ENCODE peak calls at places on chromosomes 6 and 20, in nine cellular contexts. H is tibial artery, K is GM23248, M is right lobe of liver, Z is HCT116, T is mesenchymal stem cell, L is A549, E is IMR-90, Y is adrenal gland. U is an unnamed sample. For H3K9me3, the result is how much of the 10 kb centered on the place peaks cover.

GRCh38 chr20:61757678-61758555 is 307.8 kb downstream of the TAF4 start:
- DNase-seq in H (no peak), Y (no peak), Z (no peak), L (no peak), K (peak), E (peak), M (peak), T (peak), U (no peak)

GRCh38 chr6:18997375-18997826 is 610.3 kb downstream of the RNF144B start:
- DNase-seq in T (peak), E (peak), Z (peak), Y (no peak), K (peak), H (no peak), M (no peak), L (peak), U (no peak)

GRCh38 chr6:13046084-13046483 is 282.3 kb downstream of the TBC1D7 start:
- DNase-seq in M (no peak), T (peak), K (no peak), Z (no peak), H (no peak), L (no peak), E (no peak), Y (no peak), U (no peak)

GRCh38 chr6:306641-307061 is 14.4 kb downstream of the DUSP22 start:
- DNase-seq in H (no peak), E (no peak), T (no peak), Z (no peak), Y (no peak), K (no peak), M (no peak), L (no peak), U (no peak)

GRCh38 chr20:58753929-58754551 is 61.4 kb downstream of the NPEPL1 start:
- DNase-seq in Z (no peak), E (no peak), M (no peak), Y (no peak), L (no peak), T (no peak), K (no peak), H (no peak), U (no peak)

GRCh38 chr6:170347091-170347490 is 40.5 kb downstream of the FAM120B start:
- DNase-seq in K (peak), M (no peak), H (no peak), Z (no peak), E (peak), Y (no peak), L (no peak), T (no peak), U (no peak)

GRCh38 chr6:135657207-135657606 is 159.7 kb upstream of the AHI1 start:
- DNase-seq in K (no peak), E (no peak), Y (no peak), L (no peak), M (no peak), Z (no peak), H (no peak), T (no peak), U (no peak)

GRCh38 chr6:27031302-27031701 is 216.2 kb upstream of the PRSS16 start:
- DNase-seq in K (no peak), Y (no peak), T (no peak), Z (no peak), E (peak), M (no peak), L (no peak), H (no peak), U (no peak)

GRCh38 chr6:31175961-31176360 is 5.5 kb upstream of the POU5F1 start:
- DNase-seq in L (no peak), E (peak), Y (no peak), H (no peak), Z (no peak), T (no peak), K (peak), M (no peak), U (no peak)

GRCh38 chr6:169235286-169235685 is 18.4 kb downstream of the THBS2 start:
- DNase-seq in Y (peak), L (no peak), H (no peak), K (no peak), M (no peak), E (no peak), Z (no peak), T (no peak), U (no peak)

GRCh38 chr6:159762681-159763293 is 942 bp downstream of the ACAT2 start:
- DNase-seq in K (peak), Y (no peak), T (peak), Z (no peak), E (no peak), L (no peak), H (no peak), M (peak), U (peak)

GRCh38 chr6:166910601-166911000 is 45.7 kb downstream of the RNASET2 start:
- DNase-seq in M (no peak), K (peak), Y (no peak), Z (no peak), L (no peak), T (no peak), H (no peak), E (peak), U (no peak)

GRCh38 chr6:36351152-36351571 is 14.5 kb upstream of the BNIP5 start:
- DNase-seq in M (no peak), H (peak), Y (no peak), T (no peak), L (no peak), Z (no peak), K (peak), E (peak), U (no peak)

GRCh38 chr6:157952751-157953479 is 28.7 kb upstream of the SYNJ2 start:
- DNase-seq in L (no peak), Y (no peak), M (no peak), Z (no peak), K (peak), T (no peak), H (no peak), E (peak), U (no peak)

GRCh38 chr6:62285612-62286469 is at the start of gene KHDRBS2:
- DNase-seq in T (peak), L (peak), Y (peak), Z (no peak), M (peak), K (peak), H (peak), E (no peak), U (no peak)

GRCh38 chr6:35554811-35555210 is 42.1 kb upstream of the TULP1 start:
- DNase-seq in T (no peak), K (no peak), L (no peak), Z (no peak), M (no peak), H (no peak), Y (no peak), E (no peak), U (no peak)

GRCh38 chr6:2081155-2082138 is 164.0 kb downstream of the GMDS start:
- DNase-seq in Z (no peak), H (no peak), K (no peak), T (no peak), M (no peak), Y (no peak), E (no peak), L (no peak), U (no peak)

GRCh38 chr20:11935754-11936551 is 18.3 kb downstream of the BTBD3 start:
- DNase-seq in E (no peak), M (no peak), K (no peak), Y (no peak), H (no peak), Z (no peak), T (no peak), L (no peak), U (no peak)

GRCh38 chr6:25311251-25311910 is 32.2 kb downstream of the CARMIL1 start:
- DNase-seq in H (no peak), Y (no peak), T (peak), Z (peak), L (peak), M (no peak), E (peak), K (peak), U (no peak)

GRCh38 chr6:1424306-1424927 is 35.0 kb downstream of the FOXF2 start:
- DNase-seq in M (peak), Y (peak), E (peak), Z (peak), H (no peak), T (peak), L (peak), K (peak), U (no peak)

GRCh38 chr20:25686081-25687077 is 10.3 kb downstream of the ZNF337 start:
- DNase-seq in L (no peak), Z (no peak), M (no peak), Y (no peak), H (no peak), T (no peak), E (no peak), K (no peak), U (no peak)

GRCh38 chr20:11995750-11996567 is 78.3 kb downstream of the BTBD3 start:
- DNase-seq in M (no peak), Y (no peak), K (no peak), E (peak), L (no peak), Z (no peak), T (no peak), H (no peak), U (no peak)

GRCh38 chr6:170464524-170464979 is 88.6 kb downstream of the PSMB1 start:
- DNase-seq in K (no peak), H (no peak), Z (no peak), M (no peak), T (no peak), L (no peak), E (no peak), Y (no peak), U (no peak)

GRCh38 chr20:2305946-2306345 is 10.1 kb downstream of the TGM3 start:
- DNase-seq in M (no peak), E (no peak), K (no peak), Z (no peak), T (no peak), Y (no peak), L (no peak), H (no peak), U (no peak)

GRCh38 chr6:82882363-82883033 is 183.1 kb downstream of the UBE3D start:
- DNase-seq in H (no peak), M (no peak), L (no peak), Z (no peak), K (no peak), T (no peak), E (no peak), Y (no peak), U (no peak)

GRCh38 chr6:101454106-101454676 is 60.7 kb downstream of the GRIK2 start:
- DNase-seq in K (no peak), T (peak), E (peak), L (no peak), Z (no peak), M (no peak), Y (no peak), H (no peak), U (no peak)

GRCh38 chr6:22025468-22026159 is 271.2 kb downstream of the PRL start:
- DNase-seq in Z (no peak), K (peak), L (peak), Y (peak), M (no peak), H (no peak), E (peak), T (peak), U (no peak)

GRCh38 chr20:31418307-31418706 is 12.3 kb upstream of the DEFB121 start:
- DNase-seq in T (no peak), Y (no peak), Z (no peak), L (no peak), H (no peak), E (no peak), K (no peak), M (no peak), U (no peak)

GRCh38 chr6:157755752-157756411 is 67.2 kb upstream of the SNX9 start:
- DNase-seq in Y (no peak), M (no peak), T (no peak), L (no peak), Z (no peak), K (no peak), H (no peak), E (no peak), U (no peak)

GRCh38 chr6:126682440-126682839 is 342.5 kb downstream of the CENPW start:
- DNase-seq in Z (no peak), M (no peak), K (peak), E (no peak), H (no peak), L (no peak), T (no peak), Y (no peak), U (no peak)

GRCh38 chr6:11324453-11325023 is 92.1 kb upstream of the NEDD9 start:
- DNase-seq in M (no peak), E (peak), Y (no peak), L (no peak), Z (no peak), H (no peak), K (no peak), T (peak), U (no peak)

GRCh38 chr6:15504581-15505350 is 158.1 kb downstream of the DTNBP1 start:
- DNase-seq in T (peak), K (peak), Z (no peak), L (no peak), M (peak), Y (peak), E (peak), H (peak), U (no peak)

GRCh38 chr6:3228046-3228671 is 706 bp upstream of the TUBB2B start:
- DNase-seq in T (no peak), M (no peak), K (no peak), Z (no peak), Y (no peak), E (no peak), H (no peak), L (no peak), U (no peak)

GRCh38 chr6:154891901-154892300 is 103.2 kb upstream of the TIAM2 start:
- DNase-seq in Y (no peak), M (no peak), H (no peak), K (no peak), Z (no peak), E (no peak), L (no peak), T (peak), U (no peak)

GRCh38 chr6:47109281-47109680 is 67.1 kb upstream of the ADGRF1 start:
- DNase-seq in Y (no peak), E (no peak), L (no peak), T (no peak), M (no peak), H (no peak), Z (no peak), K (no peak), U (no peak)

GRCh38 chr6:63744810-63745209 is 109.2 kb downstream of the PHF3 start:
- DNase-seq in Y (no peak), E (no peak), L (no peak), T (no peak), K (no peak), M (no peak), H (no peak), Z (no peak), U (no peak)

GRCh38 chr6:42968783-42969182 is 8.2 kb downstream of the GNMT start:
- DNase-seq in E (no peak), H (no peak), T (no peak), K (no peak), M (no peak), Y (no peak), L (no peak), Z (no peak), U (no peak)

GRCh38 chr6:27893059-27893835 is 18.9 kb downstream of the OR2B2 start:
- DNase-seq in M (peak), Z (peak), E (peak), K (peak), Y (peak), H (peak), L (peak), T (peak), U (peak)

DNA sequence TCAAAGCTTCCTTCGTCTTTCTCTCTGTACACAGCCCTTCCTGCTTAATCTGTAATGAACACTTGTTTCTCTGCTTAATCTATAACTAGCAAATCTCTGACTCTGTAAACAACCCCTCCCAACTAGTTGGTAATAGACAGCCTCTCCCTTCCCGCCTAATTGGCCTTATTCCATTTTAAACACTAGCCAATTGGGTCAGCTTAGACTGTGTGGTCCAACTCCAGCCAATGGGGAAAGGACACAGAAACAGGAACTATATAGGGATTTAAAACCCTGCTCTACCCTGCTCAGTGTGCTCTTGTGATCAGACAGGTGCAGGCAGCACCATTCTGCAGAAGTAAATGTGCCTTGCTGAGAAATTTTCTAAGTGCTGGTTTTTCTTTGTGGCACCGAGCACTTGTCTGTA is 18.5 kb downstream of the CHD6 start:
- DNase-seq in M (no peak), Y (no peak), E (no peak), Z (no peak), T (no peak), L (no peak), H (no peak), K (no peak), U (no peak)
- H3K9me3 ChIP-seq in M (under half), Y (under half), E (under half), Z (under half), T (under half), L (under half), H (under half), K (under half), U (under half)

GRCh38 chr6:118569498-118569897 is 21.4 kb downstream of the PLN start:
- DNase-seq in T (no peak), M (no peak), K (no peak), E (no peak), L (no peak), Y (no peak), H (no peak), Z (no peak), U (no peak)

GRCh38 chr6:118577972-118578371 is 29.9 kb downstream of the PLN start:
- DNase-seq in H (no peak), T (no peak), Z (no peak), K (no peak), E (no peak), M (no peak), Y (no peak), L (no peak), U (no peak)

GRCh38 chr6:118578617-118579016 is 30.5 kb downstream of the PLN start:
- DNase-seq in H (no peak), Y (no peak), M (no peak), Z (no peak), E (no peak), T (no peak), L (no peak), K (peak), U (no peak)

GRCh38 chr6:118571121-118571520 is 23.0 kb downstream of the PLN start:
- DNase-seq in Y (no peak), E (no peak), H (no peak), L (no peak), M (no peak), Z (no peak), K (no peak), T (no peak), U (no peak)

GRCh38 chr6:118574051-118574865 is 26.2 kb downstream of the PLN start:
- DNase-seq in K (no peak), T (peak), Z (no peak), Y (no peak), M (no peak), L (no peak), E (peak), H (no peak), U (no peak)
- H3K9me3 ChIP-seq in K (under half), T (under half), Z (under half), Y (under half), M (under half), L (under half), E (under half), H (under half), U (under half)

GRCh38 chr6:38617856-38618255 is 21.9 kb downstream of the BTBD9 start:
- DNase-seq in T (no peak), M (no peak), Y (no peak), K (no peak), Z (no peak), E (no peak), L (no peak), H (no peak), U (no peak)
- H3K9me3 ChIP-seq in T (under half), M (under half), Y (under half), K (under half), Z (under half), E (under half), L (under half), H (under half), U (under half)

DNA sequence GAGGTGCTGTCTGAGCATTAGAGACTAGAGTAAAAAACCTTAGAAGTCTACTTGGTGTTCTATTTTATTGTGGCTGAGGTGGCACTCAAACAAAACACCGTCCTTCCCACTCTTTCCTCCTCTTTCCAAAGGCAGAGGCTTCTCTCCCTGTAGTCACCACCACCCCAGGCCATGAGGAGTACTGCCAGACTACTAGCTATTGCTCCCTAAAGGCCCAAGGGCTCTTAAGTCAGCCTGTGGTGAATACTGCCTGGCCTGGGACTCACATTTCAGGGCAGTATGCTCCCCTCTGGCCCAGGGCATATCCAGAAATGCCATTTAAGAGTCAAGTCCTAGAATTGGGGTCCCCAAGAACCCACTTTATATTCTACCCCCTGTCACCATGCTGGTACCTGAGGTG is 309.7 kb upstream of the IMPG1 start:
- DNase-seq in K (no peak), Z (no peak), Y (no peak), L (no peak), E (no peak), T (no peak), M (no peak), H (no peak), U (no peak)
- H3K9me3 ChIP-seq in K (under half), Z (under half), Y (under half), L (under half), E (under half), T (under half), M (under half), H (under half), U (under half)

GRCh38 chr20:60053813-60054190 is 95.6 kb downstream of the CDH26 start:
- DNase-seq in Y (no peak), M (no peak), K (no peak), E (no peak), Z (no peak), H (no peak), L (no peak), T (no peak), U (no peak)
- H3K9me3 ChIP-seq in Y (under half), M (under half), K (under half), E (under half), Z (under half), H (under half), L (under half), T (under half), U (under half)

GRCh38 chr20:15387228-15387627 is 1049.8 kb upstream of the FLRT3 start:
- DNase-seq in Z (no peak), K (no peak), M (no peak), T (no peak), L (no peak), E (no peak), Y (no peak), H (no peak), U (no peak)
- H3K9me3 ChIP-seq in Z (under half), K (under half), M (under half), T (under half), L (under half), E (under half), Y (under half), H (under half), U (under half)

GRCh38 chr20:19895761-19896160 is 121.4 kb upstream of the NAA20 start:
- DNase-seq in L (no peak), H (no peak), T (no peak), Y (no peak), E (no peak), K (no peak), M (no peak), Z (no peak), U (no peak)
- H3K9me3 ChIP-seq in L (under half), H (under half), T (under half), Y (under half), E (under half), K (under half), M (under half), Z (under half), U (under half)

U was measured in T-helper 17 cell.